ENCODE peak calls at places on chromosomes 4 and X, in four cellular contexts. V is psoas muscle, Z is nephron progenitor cell, P is dorsolateral prefrontal cortex. S is an unnamed sample.

GRCh38 chr4:80912350-80912749 is 118.2 kb upstream of the BMP3 start:
- DNase-seq in V (no peak), Z (no peak), P (no peak), S (no peak)

GRCh38 chrX:31845003-31845402 is 773.2 kb upstream of the FTHL17 start:
- DNase-seq in V (no peak), Z (no peak), P (no peak), S (no peak)

GRCh38 chr4:43113196-43113595 is 220.7 kb downstream of the GRXCR1 start:
- DNase-seq in V (no peak), Z (no peak), P (no peak), S (no peak)

GRCh38 chrX:40300286-40300890 is 202.6 kb upstream of the BCOR start:
- DNase-seq in V (no peak), Z (no peak), P (no peak), S (no peak)

GRCh38 chr4:55758081-55758480 is 61.5 kb upstream of the EXOC1L start:
- DNase-seq in V (no peak), Z (no peak), P (no peak), S (no peak)

GRCh38 chrX:51461053-51462050 is 35.0 kb downstream of the NUDT11 start:
- DNase-seq in V (no peak), Z (peak; percentile 10), P (no peak), S (peak; percentile 20)

GRCh38 chrX:2710041-2710471 is 19.0 kb downstream of the CD99 start:
- DNase-seq in V (no peak), Z (no peak), P (peak; percentile 11), S (no peak)

GRCh38 chr4:183097251-183098079 is 1.6 kb upstream of the WWC2 start:
- DNase-seq in V (peak; percentile 70), Z (peak; percentile 53), P (no peak), S (no peak)

DNA sequence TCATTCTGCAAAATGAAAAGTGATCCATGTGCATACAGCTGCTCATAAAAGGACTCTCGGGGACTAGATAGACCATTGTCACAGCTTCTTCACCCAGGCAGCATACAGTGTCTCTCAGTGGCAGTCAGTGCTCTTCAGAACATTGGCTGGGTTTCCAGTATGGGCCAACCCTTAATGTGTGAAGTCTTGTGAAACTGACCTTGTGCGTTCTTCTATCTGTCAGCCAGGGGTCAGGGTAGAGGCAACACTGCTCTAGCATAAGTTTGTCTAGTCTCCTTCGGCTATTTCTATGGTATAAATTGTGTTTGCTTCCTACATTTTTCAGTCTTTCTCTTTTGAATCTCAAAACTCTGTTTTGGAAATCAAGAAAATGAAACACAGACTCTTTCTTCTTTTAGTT is 37.0 kb upstream of the SMIM31 start:
- DNase-seq in V (no peak), Z (no peak), P (no peak), S (no peak)
- TF ChIP-seq CTCF in V (no peak), Z (no peak), P (peak; percentile 27), S (peak; percentile 29)

GRCh38 chrX:71622347-71623104 is 4.2 kb upstream of the CXCR3 start:
- DNase-seq in V (peak; percentile 89), Z (peak; percentile 38), P (peak; percentile 74), S (peak; percentile 4)
- TF ChIP-seq CTCF in V (peak; percentile 29), Z (no peak), P (no peak), S (peak; percentile 19)

GRCh38 chr4:152981278-152981677 is 45.2 kb downstream of the FHDC1 start:
- DNase-seq in V (no peak), Z (no peak), P (no peak), S (no peak)
- TF ChIP-seq CTCF in V (no peak), Z (no peak), P (no peak), S (no peak)

GRCh38 chr4:127793528-127793927 is 11.4 kb downstream of the HSPA4L start:
- DNase-seq in V (no peak), Z (no peak), P (no peak), S (no peak)
- TF ChIP-seq CTCF in V (no peak), Z (no peak), P (no peak), S (no peak)

DNA sequence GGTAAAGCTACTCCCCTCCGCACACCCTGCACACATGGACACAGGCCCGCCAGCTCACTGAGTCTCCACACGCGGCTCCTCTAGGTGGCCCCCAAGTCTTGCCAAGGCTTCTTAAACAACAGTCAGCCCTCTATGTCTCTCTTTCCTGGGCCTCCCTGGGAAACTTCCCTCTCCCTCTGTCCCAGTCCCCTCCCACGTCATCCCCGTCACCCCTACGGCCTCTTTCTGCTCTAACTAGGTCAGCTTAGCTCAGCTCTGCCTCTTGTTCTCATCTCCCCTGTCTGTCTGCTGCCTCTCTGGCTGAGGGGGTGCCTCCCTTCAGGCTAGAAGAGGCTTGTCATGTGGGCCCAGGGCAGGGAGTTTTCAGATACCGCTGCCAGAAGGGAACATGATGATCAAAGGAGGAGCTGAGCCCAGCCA is 38.8 kb downstream of the SEPTIN6 start:
- DNase-seq in V (peak; percentile 65), Z (peak; percentile 34), P (peak; percentile 45), S (peak; percentile 1)
- TF ChIP-seq CTCF in V (no peak), Z (no peak), P (no peak), S (no peak)

DNA sequence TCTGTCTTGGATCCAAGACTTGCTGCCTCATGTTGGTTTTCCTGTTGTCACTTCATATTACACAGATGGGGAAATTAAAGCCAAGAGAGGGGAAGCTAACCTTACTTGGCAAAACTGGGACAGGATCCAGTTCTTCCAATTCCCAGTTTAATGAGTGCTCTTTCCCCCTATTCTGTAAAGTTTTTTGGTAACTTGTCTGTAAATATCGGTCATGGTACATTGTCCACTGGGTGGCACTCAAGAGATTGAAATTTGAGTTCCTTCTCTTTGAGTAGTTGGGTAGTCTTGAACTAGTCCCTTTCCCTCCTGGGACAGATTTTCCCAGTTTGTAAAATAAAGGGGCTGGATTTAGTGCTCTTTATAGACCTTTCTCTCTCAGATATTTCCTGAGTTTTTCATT is 12.4 kb upstream of the EOLA2 start:
- DNase-seq in V (no peak), Z (no peak), P (no peak), S (peak; percentile 8)
- TF ChIP-seq CTCF in V (peak; percentile 41), Z (peak; percentile 27), P (peak; percentile 43), S (peak; percentile 61)

GRCh38 chr4:87009095-87009648 is 74.4 kb downstream of the AFF1 start:
- DNase-seq in V (no peak), Z (no peak), P (no peak), S (no peak)

GRCh38 chr4:87005690-87006461 is 71.1 kb downstream of the AFF1 start:
- DNase-seq in V (no peak), Z (no peak), P (no peak), S (peak; percentile 6)

GRCh38 chr4:87007345-87008181 is 72.8 kb downstream of the AFF1 start:
- DNase-seq in V (peak; percentile 78), Z (peak; percentile 70), P (peak; percentile 61), S (peak; percentile 41)

GRCh38 chr4:87005369-87005689 is 70.5 kb downstream of the AFF1 start:
- DNase-seq in V (no peak), Z (no peak), P (no peak), S (no peak)

DNA sequence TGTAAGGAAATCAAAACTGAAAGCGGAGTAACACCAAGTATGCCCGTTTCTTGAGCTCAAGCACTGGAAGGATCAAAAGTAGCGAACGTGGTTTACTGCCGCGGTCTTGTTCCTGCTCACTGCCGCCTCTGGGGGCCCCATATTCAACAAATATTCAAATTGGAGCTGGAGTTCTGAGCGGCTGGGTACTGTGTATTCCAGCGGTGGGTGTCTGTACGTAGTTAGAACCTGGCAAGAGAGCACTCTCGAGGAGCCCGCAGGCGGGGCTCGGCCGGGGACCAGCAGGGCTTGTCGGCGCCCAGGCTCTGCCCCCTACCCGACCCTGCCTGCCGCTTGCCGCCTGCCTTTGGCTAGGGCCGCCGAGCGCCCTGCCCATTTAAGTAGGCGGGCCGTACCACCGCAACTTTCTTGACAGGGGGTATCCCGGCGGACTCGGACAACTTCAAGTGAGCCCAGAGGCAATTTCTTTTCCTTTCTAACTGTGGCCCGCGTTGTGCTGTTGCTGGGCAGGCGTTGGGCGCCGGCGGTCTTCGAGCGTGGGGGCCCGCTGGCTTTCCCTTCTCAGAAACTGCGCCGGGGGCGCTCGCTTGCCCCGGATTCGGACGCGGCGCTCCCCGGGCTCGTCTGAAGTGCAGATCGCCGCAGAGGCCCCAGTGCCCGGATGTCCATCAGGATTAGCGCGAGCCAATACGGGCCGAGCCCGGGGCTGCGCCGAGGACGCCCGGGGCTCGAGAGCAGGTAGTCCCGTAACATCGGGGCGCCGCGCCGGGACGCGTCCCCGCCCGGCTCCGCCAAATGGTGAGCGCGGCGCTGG is 71.9 kb downstream of the AFF1 start:
- DNase-seq in V (peak; percentile 97), Z (peak; percentile 92), P (peak; percentile 95), S (peak; percentile 91)
- TF ChIP-seq CTCF in V (peak; percentile 39), Z (peak; percentile 4), P (no peak), S (peak; percentile 53)

S was measured in neural crest cell.